ENCODE peak calls at places on chromosome 9, in nine cellular contexts. One of them, this sample, is unnamed.

GRCh38 chr9:27400334-27400875 is 103.5 kb upstream of the EQTN start:
- DNase-seq in stomach: no peak
- DNase-seq in IMR-90: no peak
- DNase-seq in esophagus squamous epithelium: no peak
- DNase-seq in uterus: no peak
- DNase-seq in right lobe of liver: no peak
- DNase-seq in lower leg skin: no peak
- DNase-seq in A549: no peak
- DNase-seq in heart left ventricle: no peak
- DNase-seq in this sample: no peak

GRCh38 chr9:134379774-134380431 is 53.6 kb downstream of the RXRA start:
- DNase-seq in right lobe of liver: no peak
- DNase-seq in esophagus squamous epithelium: no peak
- DNase-seq in IMR-90: no peak
- DNase-seq in uterus: no peak
- DNase-seq in A549: peak; percentile 94
- DNase-seq in stomach: no peak
- DNase-seq in heart left ventricle: no peak
- DNase-seq in lower leg skin: no peak
- DNase-seq in this sample: no peak

GRCh38 chr9:17669206-17669605 is 90.3 kb downstream of the SH3GL2 start:
- DNase-seq in stomach: no peak
- DNase-seq in uterus: no peak
- DNase-seq in right lobe of liver: no peak
- DNase-seq in A549: no peak
- DNase-seq in IMR-90: no peak
- DNase-seq in esophagus squamous epithelium: no peak
- DNase-seq in heart left ventricle: no peak
- DNase-seq in lower leg skin: no peak
- DNase-seq in this sample: no peak

GRCh38 chr9:2255128-2255527 is 240.0 kb downstream of the SMARCA2 start:
- DNase-seq in IMR-90: no peak
- DNase-seq in lower leg skin: no peak
- DNase-seq in stomach: no peak
- DNase-seq in heart left ventricle: no peak
- DNase-seq in right lobe of liver: no peak
- DNase-seq in A549: no peak
- DNase-seq in esophagus squamous epithelium: no peak
- DNase-seq in uterus: no peak
- DNase-seq in this sample: no peak

GRCh38 chr9:137417161-137418021 is 5.6 kb downstream of the EXD3 start:
- DNase-seq in right lobe of liver: peak; percentile 19
- DNase-seq in uterus: no peak
- DNase-seq in stomach: no peak
- DNase-seq in A549: no peak
- DNase-seq in lower leg skin: no peak
- DNase-seq in heart left ventricle: no peak
- DNase-seq in esophagus squamous epithelium: no peak
- DNase-seq in IMR-90: no peak
- DNase-seq in this sample: peak; percentile 19

GRCh38 chr9:133607381-133607780 is 1.8 kb downstream of the FAM163B start:
- DNase-seq in heart left ventricle: no peak
- DNase-seq in right lobe of liver: no peak
- DNase-seq in A549: no peak
- DNase-seq in IMR-90: no peak
- DNase-seq in stomach: no peak
- DNase-seq in uterus: no peak
- DNase-seq in lower leg skin: no peak
- DNase-seq in esophagus squamous epithelium: no peak
- DNase-seq in this sample: no peak

GRCh38 chr9:120866651-120867050 is 10.3 kb downstream of the PHF19 start:
- DNase-seq in right lobe of liver: no peak
- DNase-seq in heart left ventricle: no peak
- DNase-seq in stomach: no peak
- DNase-seq in A549: no peak
- DNase-seq in uterus: no peak
- DNase-seq in esophagus squamous epithelium: no peak
- DNase-seq in IMR-90: no peak
- DNase-seq in lower leg skin: no peak
- DNase-seq in this sample: no peak

GRCh38 chr9:68797116-68797515 is 92.1 kb downstream of the PIP5K1B start:
- DNase-seq in heart left ventricle: no peak
- DNase-seq in uterus: no peak
- DNase-seq in IMR-90: no peak
- DNase-seq in stomach: no peak
- DNase-seq in right lobe of liver: no peak
- DNase-seq in esophagus squamous epithelium: no peak
- DNase-seq in A549: no peak
- DNase-seq in lower leg skin: no peak
- DNase-seq in this sample: no peak

GRCh38 chr9:16275795-16276624 is 594.5 kb downstream of the BNC2 start:
- DNase-seq in heart left ventricle: no peak
- DNase-seq in right lobe of liver: peak; percentile 88
- DNase-seq in lower leg skin: no peak
- DNase-seq in A549: no peak
- DNase-seq in stomach: no peak
- DNase-seq in IMR-90: no peak
- DNase-seq in uterus: no peak
- DNase-seq in esophagus squamous epithelium: no peak
- DNase-seq in this sample: no peak

GRCh38 chr9:126489604-126490593 is 123.8 kb upstream of the LMX1B start:
- DNase-seq in lower leg skin: no peak
- DNase-seq in uterus: no peak
- DNase-seq in heart left ventricle: no peak
- DNase-seq in stomach: no peak
- DNase-seq in A549: no peak
- DNase-seq in right lobe of liver: no peak
- DNase-seq in IMR-90: no peak
- DNase-seq in esophagus squamous epithelium: no peak
- DNase-seq in this sample: no peak

GRCh38 chr9:90641868-90642558 is 611 bp downstream of the DIRAS2 start:
- DNase-seq in lower leg skin: no peak
- DNase-seq in heart left ventricle: no peak
- DNase-seq in uterus: no peak
- DNase-seq in esophagus squamous epithelium: no peak
- DNase-seq in A549: no peak
- DNase-seq in right lobe of liver: no peak
- DNase-seq in IMR-90: no peak
- DNase-seq in stomach: no peak
- DNase-seq in this sample: no peak

GRCh38 chr9:22036866-22037626 is 27.9 kb upstream of the CDKN2B start:
- DNase-seq in esophagus squamous epithelium: no peak
- DNase-seq in heart left ventricle: no peak
- DNase-seq in uterus: no peak
- DNase-seq in right lobe of liver: no peak
- DNase-seq in A549: no peak
- DNase-seq in lower leg skin: peak; percentile 39
- DNase-seq in IMR-90: peak; percentile 48
- DNase-seq in stomach: no peak
- DNase-seq in this sample: no peak

GRCh38 chr9:109817846-109818472 is 38.0 kb downstream of the PALM2AKAP2 start:
- DNase-seq in right lobe of liver: no peak
- DNase-seq in A549: peak; percentile 59
- DNase-seq in IMR-90: peak; percentile 99
- DNase-seq in heart left ventricle: peak; percentile 86
- DNase-seq in lower leg skin: peak; percentile 84
- DNase-seq in uterus: peak; percentile 89
- DNase-seq in esophagus squamous epithelium: no peak
- DNase-seq in stomach: peak; percentile 61
- DNase-seq in this sample: peak; percentile 71

GRCh38 chr9:134421888-134422287 is 95.6 kb downstream of the RXRA start:
- DNase-seq in A549: no peak
- DNase-seq in right lobe of liver: no peak
- DNase-seq in IMR-90: no peak
- DNase-seq in lower leg skin: no peak
- DNase-seq in heart left ventricle: no peak
- DNase-seq in stomach: no peak
- DNase-seq in esophagus squamous epithelium: no peak
- DNase-seq in uterus: no peak
- DNase-seq in this sample: no peak

GRCh38 chr9:72383978-72384709 is 19.1 kb upstream of the ZFAND5 start:
- DNase-seq in lower leg skin: no peak
- DNase-seq in esophagus squamous epithelium: no peak
- DNase-seq in stomach: no peak
- DNase-seq in right lobe of liver: no peak
- DNase-seq in A549: no peak
- DNase-seq in IMR-90: peak; percentile 94
- DNase-seq in heart left ventricle: no peak
- DNase-seq in uterus: no peak
- DNase-seq in this sample: no peak

GRCh38 chr9:109238677-109239076 is 71.6 kb upstream of the FRRS1L start:
- DNase-seq in stomach: no peak
- DNase-seq in IMR-90: no peak
- DNase-seq in right lobe of liver: no peak
- DNase-seq in uterus: no peak
- DNase-seq in esophagus squamous epithelium: no peak
- DNase-seq in heart left ventricle: no peak
- DNase-seq in A549: no peak
- DNase-seq in lower leg skin: no peak
- DNase-seq in this sample: no peak

DNA sequence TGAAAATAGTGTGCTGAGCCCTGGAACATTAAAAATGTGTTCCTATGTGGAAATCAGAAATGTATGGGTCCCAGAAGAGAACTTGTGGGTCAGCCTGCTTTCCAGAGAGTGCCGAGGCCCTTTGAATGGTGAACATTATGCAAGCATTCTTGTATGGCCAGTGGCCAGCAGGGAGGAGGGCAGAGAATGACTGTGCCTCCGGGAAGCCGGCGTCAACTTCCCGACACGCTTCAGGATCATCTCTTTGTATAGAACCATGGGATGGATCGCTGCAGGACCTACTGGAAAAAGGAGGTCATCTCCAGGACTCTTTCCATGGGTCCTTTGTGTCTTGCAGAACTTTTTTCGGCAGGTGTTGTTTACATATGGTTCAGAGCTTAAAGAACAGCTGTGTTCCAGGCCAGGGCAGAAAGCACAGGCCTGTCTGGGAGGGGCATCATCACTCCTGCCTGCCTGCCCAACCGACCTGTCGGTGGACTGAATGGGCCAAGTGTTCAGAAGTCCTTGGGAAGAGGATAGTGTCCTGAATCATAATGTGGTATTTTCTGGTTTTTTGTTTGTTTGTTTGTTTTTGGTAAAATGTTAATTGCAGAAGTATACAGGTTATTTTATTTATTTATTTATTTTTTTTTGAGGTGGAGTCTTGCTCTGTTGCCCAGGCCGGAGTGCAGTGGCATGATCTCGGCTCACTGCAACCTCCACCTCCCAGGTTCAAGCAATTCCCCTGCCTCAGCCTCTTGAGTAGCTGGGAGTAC is 9.0 kb downstream of the PRRC2B start:
- DNase-seq in right lobe of liver: peak; percentile 86
- DNase-seq in IMR-90: peak; percentile 89
- DNase-seq in heart left ventricle: peak; percentile 87
- DNase-seq in esophagus squamous epithelium: no peak
- DNase-seq in A549: peak; percentile 64
- DNase-seq in lower leg skin: peak; percentile 89
- DNase-seq in uterus: peak; percentile 88
- DNase-seq in stomach: peak; percentile 86
- DNase-seq in this sample: no peak
- TF ChIP-seq POLR2A in right lobe of liver: no peak
- TF ChIP-seq POLR2A in IMR-90: no peak
- TF ChIP-seq POLR2A in heart left ventricle: no peak
- TF ChIP-seq POLR2A in esophagus squamous epithelium: no peak
- TF ChIP-seq POLR2A in A549: no peak
- TF ChIP-seq POLR2A in lower leg skin: no peak
- TF ChIP-seq POLR2A in uterus: peak; percentile 17
- TF ChIP-seq POLR2A in stomach: no peak
- TF ChIP-seq POLR2A in this sample: no peak

DNA sequence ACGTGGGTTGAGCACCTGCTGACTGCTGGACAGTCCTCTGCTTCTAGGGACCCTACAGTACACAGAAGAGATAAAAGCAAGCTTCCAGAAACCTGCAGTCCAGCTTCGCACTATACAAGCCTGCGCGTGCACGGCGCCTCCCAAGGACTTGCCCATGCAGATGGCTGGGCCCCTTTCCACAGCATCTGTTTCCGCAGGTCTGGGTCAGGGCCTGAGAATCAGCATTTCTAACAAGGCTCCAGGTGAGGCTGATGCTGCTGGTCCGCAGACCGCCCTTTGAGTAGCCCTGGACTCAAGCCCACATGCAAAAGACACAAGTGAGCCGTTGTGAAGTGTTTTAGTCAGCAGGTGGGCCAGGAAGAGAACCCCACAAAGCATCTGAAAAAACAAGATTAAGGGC is 133.1 kb downstream of the HSD17B3 start:
- DNase-seq in A549: no peak
- DNase-seq in right lobe of liver: no peak
- DNase-seq in lower leg skin: no peak
- DNase-seq in esophagus squamous epithelium: no peak
- DNase-seq in stomach: no peak
- DNase-seq in IMR-90: no peak
- DNase-seq in heart left ventricle: no peak
- DNase-seq in uterus: no peak
- DNase-seq in this sample: no peak
- TF ChIP-seq POLR2A in A549: no peak
- TF ChIP-seq POLR2A in right lobe of liver: no peak
- TF ChIP-seq POLR2A in lower leg skin: no peak
- TF ChIP-seq POLR2A in esophagus squamous epithelium: no peak
- TF ChIP-seq POLR2A in stomach: no peak
- TF ChIP-seq POLR2A in IMR-90: no peak
- TF ChIP-seq POLR2A in heart left ventricle: no peak
- TF ChIP-seq POLR2A in uterus: no peak
- TF ChIP-seq POLR2A in this sample: no peak

DNA sequence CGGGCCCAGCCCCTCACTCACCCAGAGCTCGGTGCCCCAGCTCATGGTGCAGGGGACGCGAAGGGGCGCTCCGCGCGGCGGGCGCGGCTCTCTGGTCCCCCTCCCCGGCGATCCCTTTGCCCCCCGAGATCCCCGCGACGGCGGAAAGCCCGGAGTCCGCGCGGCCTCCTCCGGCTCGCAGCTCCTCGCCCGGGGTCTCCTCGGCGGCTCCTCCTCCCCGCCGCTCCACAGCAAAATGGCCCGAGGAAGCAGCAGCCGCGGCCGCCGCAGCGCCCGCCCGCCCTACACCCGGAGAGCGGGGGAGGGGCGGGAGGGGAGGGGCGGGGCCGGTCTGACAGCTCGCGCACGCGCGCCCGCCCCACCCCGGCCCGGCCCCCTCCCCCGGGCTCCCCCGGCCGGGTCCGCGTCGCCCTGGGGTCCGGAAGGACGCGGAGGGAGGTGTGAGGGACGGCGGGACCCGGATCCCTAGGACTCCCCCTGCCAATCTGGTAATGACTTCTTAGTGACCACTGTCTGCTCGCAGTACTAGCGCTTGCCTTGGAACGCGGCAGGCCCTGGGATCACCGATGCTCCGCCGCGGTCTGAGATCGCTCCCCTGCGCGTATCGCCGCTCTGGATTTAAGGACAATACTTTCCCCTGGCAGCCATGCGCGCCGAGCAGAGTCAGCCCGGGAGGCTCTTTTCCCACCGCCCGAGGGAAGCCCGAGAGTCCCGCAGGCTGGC is at the start of gene FNBP1:
- DNase-seq in IMR-90: peak; percentile 75
- DNase-seq in stomach: peak; percentile 78
- DNase-seq in uterus: peak; percentile 76
- DNase-seq in heart left ventricle: peak; percentile 88
- DNase-seq in lower leg skin: peak; percentile 67
- DNase-seq in A549: peak; percentile 83
- DNase-seq in right lobe of liver: peak; percentile 91
- DNase-seq in esophagus squamous epithelium: no peak
- DNase-seq in this sample: peak; percentile 61
- TF ChIP-seq POLR2A in IMR-90: peak; percentile 65
- TF ChIP-seq POLR2A in stomach: no peak
- TF ChIP-seq POLR2A in uterus: peak; percentile 91
- TF ChIP-seq POLR2A in heart left ventricle: peak; percentile 9
- TF ChIP-seq POLR2A in lower leg skin: peak; percentile 80
- TF ChIP-seq POLR2A in A549: peak; percentile 52
- TF ChIP-seq POLR2A in right lobe of liver: peak; percentile 90
- TF ChIP-seq POLR2A in esophagus squamous epithelium: no peak
- TF ChIP-seq POLR2A in this sample: no peak

GRCh38 chr9:83920469-83920941 is 727 bp downstream of the KIF27 start:
- DNase-seq in stomach: peak; percentile 62
- DNase-seq in lower leg skin: no peak
- DNase-seq in IMR-90: peak; percentile 38
- DNase-seq in heart left ventricle: peak; percentile 28
- DNase-seq in esophagus squamous epithelium: no peak
- DNase-seq in right lobe of liver: peak; percentile 57
- DNase-seq in A549: peak; percentile 60
- DNase-seq in uterus: peak; percentile 58
- DNase-seq in this sample: peak; percentile 71
- TF ChIP-seq POLR2A in stomach: no peak
- TF ChIP-seq POLR2A in lower leg skin: no peak
- TF ChIP-seq POLR2A in IMR-90: no peak
- TF ChIP-seq POLR2A in heart left ventricle: no peak
- TF ChIP-seq POLR2A in esophagus squamous epithelium: no peak
- TF ChIP-seq POLR2A in right lobe of liver: no peak
- TF ChIP-seq POLR2A in A549: no peak
- TF ChIP-seq POLR2A in uterus: no peak
- TF ChIP-seq POLR2A in this sample: no peak

This sample was measured in erythroblast.